ENCODE peak calls at places on chromosomes 7 and 10, in five cellular contexts. X, S, N, M and J are unnamed samples.
A peak's percentile ranks its signal among the peaks of the same experiment; 100 is the strongest.

GRCh38 chr7:954330-955238 is at the start of gene ADAP1:
- DNase-seq in X (peak; percentile 41), S (peak; percentile 76), N (peak; percentile 81), M (no peak), J (no peak)

GRCh38 chr10:84523509-84523908 is 195.1 kb downstream of the CCSER2 start:
- DNase-seq in X (no peak), S (no peak), N (peak; percentile 39), M (no peak), J (peak; percentile 49)

GRCh38 chr7:12475362-12476063 is 71.8 kb upstream of the VWDE start:
- DNase-seq in X (peak; percentile 73), S (no peak), N (peak; percentile 74), M (no peak), J (no peak)

GRCh38 chr7:92997144-92997543 is 120.6 kb downstream of the SAMD9 start:
- DNase-seq in X (no peak), S (no peak), N (no peak), M (no peak), J (no peak)

GRCh38 chr10:116444527-116445142 is 17.0 kb downstream of the PNLIPRP3 start:
- DNase-seq in X (peak; percentile 36), S (peak; percentile 1), N (peak; percentile 70), M (no peak), J (peak; percentile 5)

GRCh38 chr10:73519336-73519735 is 23.5 kb upstream of the PPP3CB start:
- DNase-seq in X (no peak), S (no peak), N (no peak), M (no peak), J (no peak)

GRCh38 chr10:52801951-52802350 is 29.4 kb upstream of the MBL2 start:
- DNase-seq in X (peak; percentile 21), S (no peak), N (no peak), M (no peak), J (no peak)

GRCh38 chr7:46139079-46139478 is 218.0 kb upstream of the IGFBP3 start:
- DNase-seq in X (peak; percentile 20), S (peak; percentile 40), N (no peak), M (no peak), J (no peak)

GRCh38 chr10:48670978-48671913 is 13.4 kb upstream of the WDFY4 start:
- DNase-seq in X (no peak), S (no peak), N (peak; percentile 81), M (no peak), J (no peak)

GRCh38 chr7:76051840-76052239 is 3.9 kb downstream of the MDH2 start:
- DNase-seq in X (no peak), S (no peak), N (no peak), M (no peak), J (no peak)

GRCh38 chr10:13311177-13311575 is 11.3 kb upstream of the PHYH start:
- DNase-seq in X (no peak), S (no peak), N (no peak), M (no peak), J (no peak)

GRCh38 chr10:88116491-88116890 is 253.1 kb downstream of the PTEN start:
- DNase-seq in X (no peak), S (no peak), N (no peak), M (no peak), J (no peak)

GRCh38 chr7:28625446-28625845 is 213.1 kb downstream of the CREB5 start:
- DNase-seq in X (no peak), S (no peak), N (no peak), M (no peak), J (no peak)

GRCh38 chr7:11557627-11558026 is 274.4 kb downstream of the THSD7A start:
- DNase-seq in X (peak; percentile 35), S (no peak), N (peak; percentile 83), M (no peak), J (no peak)

GRCh38 chr10:75640803-75641202 is 209.4 kb downstream of the LRMDA start:
- DNase-seq in X (no peak), S (no peak), N (no peak), M (no peak), J (no peak)

GRCh38 chr7:16357921-16358320 is 63.4 kb downstream of the CRPPA start:
- DNase-seq in X (no peak), S (no peak), N (peak; percentile 11), M (no peak), J (no peak)

GRCh38 chr7:156580036-156580435 is 60.5 kb upstream of the RNF32 start:
- DNase-seq in X (no peak), S (no peak), N (no peak), M (no peak), J (no peak)

GRCh38 chr7:96901822-96902412 is 103.4 kb upstream of the DLX6 start:
- DNase-seq in X (no peak), S (no peak), N (no peak), M (peak; percentile 13), J (no peak)

GRCh38 chr10:30750971-30751677 is 121.6 kb upstream of the LYZL2 start:
- DNase-seq in X (no peak), S (no peak), N (no peak), M (no peak), J (no peak)

GRCh38 chr7:49783446-49783845 is 10.0 kb downstream of the VWC2 start:
- DNase-seq in X (no peak), S (no peak), N (no peak), M (no peak), J (no peak)

DNA sequence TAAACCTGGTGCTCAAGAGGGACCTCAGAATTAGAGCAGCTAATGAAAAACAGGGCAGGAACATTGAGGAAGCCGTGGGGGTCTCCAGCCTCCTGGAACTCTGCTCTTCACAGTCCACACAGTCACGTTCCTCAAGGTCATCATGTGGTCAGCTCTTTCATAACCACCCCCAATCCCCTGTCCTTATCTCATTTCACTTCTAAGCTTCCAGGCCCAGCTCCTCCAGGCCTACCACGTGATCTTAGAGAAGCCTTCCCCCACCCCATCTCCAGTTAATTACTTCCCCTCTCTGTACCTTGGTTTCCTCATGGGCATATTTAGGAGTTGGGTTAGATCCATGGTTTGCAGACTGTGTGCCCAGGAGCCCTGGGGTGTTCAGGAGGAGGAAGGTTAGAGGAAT is 106.4 kb upstream of the TCF7L2 start:
- DNase-seq in X (no peak), S (no peak), N (no peak), M (no peak), J (no peak)
- H2AFZ ChIP-seq in X (no peak overlapping the region), S (no peak overlapping the region), N (no peak overlapping the region), M (no peak overlapping the region), J (no peak overlapping the region)

DNA sequence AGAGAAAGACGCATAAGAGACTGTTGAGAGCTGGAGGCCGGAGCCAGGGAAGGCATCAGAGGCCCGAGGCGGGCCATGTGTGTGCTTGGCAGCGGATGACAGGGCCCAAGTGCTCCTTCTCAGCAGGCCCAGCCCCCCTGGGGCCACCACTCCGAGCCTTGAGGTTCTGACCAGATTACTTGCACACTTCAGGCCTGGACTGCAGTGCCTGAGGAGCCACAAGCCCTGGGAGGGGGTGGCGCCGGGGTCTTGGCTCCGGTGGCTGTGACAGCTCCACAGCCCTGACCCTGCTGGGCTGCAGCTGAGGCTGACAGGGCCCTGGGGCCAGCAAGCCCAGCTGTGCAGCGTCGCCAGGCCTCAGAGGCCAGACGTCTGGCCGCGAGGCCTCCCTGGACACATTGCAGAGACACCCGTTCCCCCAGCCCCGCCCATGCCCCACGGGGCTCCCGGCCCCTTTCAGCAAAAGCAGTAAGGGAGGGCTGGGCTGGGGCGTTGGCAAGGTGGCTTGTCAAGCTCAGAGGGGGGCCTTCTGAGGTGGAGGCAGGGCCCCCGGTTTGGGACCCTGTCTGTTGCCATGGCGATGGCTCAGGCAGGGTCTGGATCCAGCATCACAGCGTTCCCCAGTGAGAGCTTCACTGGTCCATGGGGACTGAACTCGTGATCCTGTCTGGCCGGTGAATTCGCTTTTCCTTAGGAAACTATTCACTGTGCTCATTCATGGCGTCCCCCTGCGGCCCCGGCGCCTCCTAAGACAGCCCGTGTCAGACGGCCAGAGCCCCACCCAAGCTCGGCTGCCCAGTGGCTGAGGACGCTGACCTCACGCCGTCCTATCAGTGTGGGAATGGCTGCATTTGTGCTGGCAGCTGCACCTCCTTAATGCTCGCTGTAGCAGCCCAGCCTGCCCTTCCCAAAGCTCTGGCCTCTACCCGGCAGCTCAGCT is 5.7 kb downstream of the ELN start:
- DNase-seq in X (peak; percentile 72), S (peak; percentile 25), N (peak; percentile 69), M (no peak), J (no peak)
- H3K4me3 ChIP-seq in X (no peak overlapping the region), S (no peak overlapping the region), N (no peak overlapping the region), M (no peak overlapping the region), J (no peak overlapping the region)

GRCh38 chr10:69631566-69631965 is 1.5 kb downstream of the FAM241B start:
- DNase-seq in X (no peak), S (no peak), N (no peak), M (no peak), J (no peak)

GRCh38 chr10:69632516-69633199 is 2.6 kb downstream of the FAM241B start:
- DNase-seq in X (no peak), S (no peak), N (no peak), M (no peak), J (no peak)

GRCh38 chr10:69629897-69630650 is at the start of gene FAM241B:
- DNase-seq in X (peak; percentile 18), S (peak; percentile 86), N (peak; percentile 90), M (no peak), J (no peak)

GRCh38 chr10:69629519-69629896 is 539 bp upstream of the FAM241B start:
- DNase-seq in X (no peak), S (no peak), N (no peak), M (no peak), J (no peak)

DNA sequence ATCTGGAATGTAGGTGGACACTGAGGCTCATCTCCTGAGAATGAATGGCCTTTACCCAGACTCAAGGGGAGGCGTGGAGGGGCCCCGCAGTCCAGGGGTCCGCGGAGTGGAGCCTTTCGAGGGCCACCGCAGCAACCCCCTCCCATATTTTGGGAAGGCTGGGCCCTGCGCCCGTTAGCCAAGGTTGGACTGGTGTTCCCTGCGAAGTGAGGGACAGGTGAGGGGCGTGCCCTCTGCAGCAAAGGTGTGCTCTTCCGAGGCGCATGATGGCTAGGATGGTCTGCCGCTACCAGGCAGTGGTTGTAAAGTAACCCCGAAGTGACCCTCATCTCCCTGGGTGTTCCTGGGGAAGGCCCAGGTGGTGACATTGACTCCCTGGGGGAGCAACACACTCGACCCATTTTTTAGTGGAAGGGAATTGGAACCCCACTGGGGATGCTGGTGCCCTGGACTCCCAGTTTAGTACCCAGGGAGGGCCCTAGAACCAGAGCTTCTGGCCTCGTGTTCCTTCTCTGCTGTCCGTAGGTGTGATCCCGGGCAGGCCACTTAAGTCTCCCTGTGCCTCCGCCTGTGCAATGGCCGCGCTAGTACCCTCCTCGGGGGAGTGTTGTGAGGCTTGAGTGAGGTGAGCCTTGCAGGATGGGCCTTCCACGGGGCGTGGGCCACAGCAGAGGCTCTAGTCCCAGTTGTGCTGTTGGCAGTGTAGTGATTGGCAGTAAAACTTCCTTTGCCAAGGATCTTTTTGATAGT is 779 bp downstream of the FAM241B start:
- DNase-seq in X (no peak), S (no peak), N (no peak), M (no peak), J (no peak)
- TF ChIP-seq EZH2 in X (no peak), S (no peak), N (peak; percentile 19), M (no peak), J (no peak)

DNA sequence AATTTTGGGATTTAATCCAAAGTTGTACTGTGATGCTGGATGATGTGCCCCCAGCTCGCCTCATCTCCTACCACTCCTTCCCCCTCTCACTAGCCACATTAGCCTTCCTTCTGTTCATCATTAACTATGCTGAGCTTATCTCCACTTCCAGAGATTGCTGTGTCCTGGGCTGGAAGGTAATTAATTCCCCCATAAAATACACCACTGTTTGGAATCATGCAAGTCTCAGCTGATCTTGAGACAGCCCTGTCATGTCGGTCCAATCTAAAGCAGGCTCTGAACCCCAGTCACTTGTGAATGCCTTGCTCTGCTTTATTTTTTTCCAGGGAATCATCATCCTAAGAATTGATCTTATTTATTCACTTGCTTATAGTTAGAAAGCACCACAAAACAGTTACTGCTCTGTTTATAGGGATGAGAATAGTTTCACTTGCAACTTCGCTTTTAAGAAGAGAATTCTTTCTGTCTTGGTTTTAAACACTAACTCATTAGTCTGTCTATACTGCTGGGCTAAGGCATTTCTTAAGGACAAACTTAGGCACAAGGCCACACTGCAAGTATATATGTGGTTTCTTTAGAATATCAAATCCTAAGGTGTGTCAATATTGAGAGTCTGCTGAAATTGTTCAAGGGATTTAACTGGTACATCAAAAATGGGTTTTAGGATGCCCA is 341.1 kb upstream of the SEMA3A start:
- DNase-seq in X (no peak), S (no peak), N (no peak), M (no peak), J (no peak)
- H2AFZ ChIP-seq in X (no peak overlapping the region), S (no peak overlapping the region), N (no peak overlapping the region), M (peak overlapping the region; percentile 1), J (no peak overlapping the region)